ENCODE peak calls at places on chromosomes 6 and 20, in six cellular contexts. P, Q, Y, J, K and A are unnamed samples.
A peak's percentile ranks its signal among the peaks of the same experiment; 100 is the strongest.

GRCh38 chr6:73455865-73456629 is 4.0 kb upstream of the CGAS start:
- DNase-seq in P (no peak), Q (no peak), Y (no peak), J (no peak), K (no peak), A (no peak)

GRCh38 chr20:50308513-50309279 is 118.1 kb downstream of the CEBPB start:
- DNase-seq in P (peak; percentile 96), Q (peak; percentile 93), Y (peak; percentile 57), J (peak; percentile 45), K (peak; percentile 85), A (no peak)

GRCh38 chr6:140494321-140495085 is 1120.1 kb upstream of the CITED2 start:
- DNase-seq in P (no peak), Q (no peak), Y (no peak), J (no peak), K (no peak), A (no peak)

GRCh38 chr6:148852688-148853087 is 105.9 kb downstream of the UST start:
- DNase-seq in P (no peak), Q (no peak), Y (no peak), J (no peak), K (no peak), A (no peak)

GRCh38 chr6:35524380-35525020 is 11.8 kb upstream of the TULP1 start:
- DNase-seq in P (no peak), Q (no peak), Y (no peak), J (no peak), K (no peak), A (no peak)

GRCh38 chr6:29584821-29585220 is at the start of gene OR2H2:
- DNase-seq in P (no peak), Q (no peak), Y (no peak), J (no peak), K (no peak), A (no peak)

GRCh38 chr6:122770835-122771601 is 8.5 kb upstream of the FABP7 start:
- DNase-seq in P (no peak), Q (no peak), Y (no peak), J (no peak), K (no peak), A (no peak)

GRCh38 chr6:87237804-87238203 is 82.4 kb downstream of the ZNF292 start:
- DNase-seq in P (peak; percentile 34), Q (no peak), Y (no peak), J (no peak), K (no peak), A (no peak)

GRCh38 chr6:166774770-166775169 is 147.7 kb upstream of the RPS6KA2 start:
- DNase-seq in P (no peak), Q (no peak), Y (peak; percentile 1), J (no peak), K (no peak), A (no peak)

GRCh38 chr6:64014581-64014980 is 379.0 kb downstream of the PHF3 start:
- DNase-seq in P (no peak), Q (no peak), Y (no peak), J (no peak), K (no peak), A (no peak)

GRCh38 chr6:52361347-52361944 is 505 bp upstream of the PAQR8 start:
- DNase-seq in P (peak; percentile 8), Q (peak; percentile 16), Y (no peak), J (no peak), K (peak; percentile 84), A (peak; percentile 40)

GRCh38 chr20:35003211-35004031 is 47.8 kb downstream of the MYH7B start:
- DNase-seq in P (no peak), Q (peak; percentile 7), Y (no peak), J (peak; percentile 6), K (no peak), A (no peak)

GRCh38 chr6:127154509-127154908 is 36.0 kb downstream of the RSPO3 start:
- DNase-seq in P (no peak), Q (no peak), Y (no peak), J (no peak), K (no peak), A (no peak)

GRCh38 chr20:17281478-17281877 is 54.6 kb downstream of the PCSK2 start:
- DNase-seq in P (no peak), Q (no peak), Y (peak; percentile 52), J (peak; percentile 82), K (no peak), A (peak; percentile 36)

GRCh38 chr6:108168501-108168979 is 2.7 kb downstream of the NR2E1 start:
- DNase-seq in P (peak; percentile 43), Q (peak; percentile 42), Y (peak; percentile 73), J (peak; percentile 57), K (no peak), A (peak; percentile 35)
- TF ChIP-seq CTCF in P (peak; percentile 45), Q (peak; percentile 35), Y (no peak), J (no peak), K (peak; percentile 16), A (no peak)

GRCh38 chr20:4569092-4569491 is 152.6 kb upstream of the PRND start:
- DNase-seq in P (no peak), Q (no peak), Y (no peak), J (peak; percentile 47), K (no peak), A (peak; percentile 11)
- TF ChIP-seq CTCF in P (peak; percentile 24), Q (no peak), Y (no peak), J (no peak), K (no peak), A (peak; percentile 46)

GRCh38 chr6:170210651-170211403 is 80.1 kb downstream of the DLL1 start:
- DNase-seq in P (no peak), Q (no peak), Y (peak; percentile 1), J (no peak), K (no peak), A (no peak)

GRCh38 chr6:170212956-170213636 is 77.8 kb downstream of the DLL1 start:
- DNase-seq in P (no peak), Q (no peak), Y (peak; percentile 2), J (no peak), K (peak; percentile 18), A (no peak)

GRCh38 chr6:170210026-170210390 is 80.9 kb downstream of the DLL1 start:
- DNase-seq in P (no peak), Q (no peak), Y (no peak), J (no peak), K (peak; percentile 40), A (peak; percentile 34)

GRCh38 chr6:170211404-170212025 is 79.4 kb downstream of the DLL1 start:
- DNase-seq in P (no peak), Q (no peak), Y (peak; percentile 2), J (no peak), K (peak; percentile 28), A (no peak)

DNA sequence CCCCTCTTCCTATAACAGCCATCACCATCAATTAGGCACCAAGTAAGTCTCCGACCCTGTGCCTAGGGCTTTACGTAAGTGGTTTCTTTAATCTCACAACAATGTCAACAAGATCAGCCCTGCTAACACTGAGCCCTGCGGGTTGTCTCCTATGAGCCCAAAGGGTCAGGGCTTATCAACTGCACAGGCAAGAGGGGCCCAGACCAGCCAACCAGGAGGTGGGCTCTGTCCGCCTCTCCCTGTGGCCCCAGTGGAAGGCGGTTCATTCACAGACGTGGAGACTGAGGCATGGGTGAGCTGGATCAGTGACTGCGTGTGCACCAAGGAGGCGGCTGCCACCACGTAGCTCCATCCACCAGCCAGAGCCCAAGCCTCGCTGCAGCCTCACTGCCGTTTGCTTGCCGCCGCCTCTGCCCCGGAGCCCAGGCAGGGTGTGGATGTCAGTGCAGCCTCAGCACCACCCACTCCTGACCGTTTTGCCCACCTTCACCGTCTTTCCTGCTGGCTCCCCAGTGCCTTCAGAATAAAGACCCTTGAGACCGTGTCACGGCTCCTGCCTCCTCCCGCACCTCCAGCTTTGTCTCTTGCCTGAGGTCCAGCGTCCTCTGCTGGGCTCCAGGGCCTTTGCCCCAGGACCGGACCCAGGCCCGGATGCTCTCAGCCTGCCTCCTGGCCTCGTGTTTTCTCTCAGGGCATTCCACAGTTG is 78.7 kb downstream of the DLL1 start:
- DNase-seq in P (no peak), Q (no peak), Y (peak; percentile 3), J (no peak), K (peak; percentile 37), A (no peak)
- TF ChIP-seq CTCF in P (no peak), Q (no peak), Y (no peak), J (no peak), K (no peak), A (no peak)

GRCh38 chr6:133833905-133834304 is 55.0 kb upstream of the TCF21 start:
- DNase-seq in P (no peak), Q (no peak), Y (no peak), J (no peak), K (no peak), A (no peak)

GRCh38 chr6:133834472-133835170 is 54.3 kb upstream of the TCF21 start:
- DNase-seq in P (no peak), Q (no peak), Y (no peak), J (no peak), K (no peak), A (no peak)

GRCh38 chr6:133843098-133843497 is 45.8 kb upstream of the TCF21 start:
- DNase-seq in P (no peak), Q (no peak), Y (no peak), J (no peak), K (no peak), A (no peak)

GRCh38 chr6:133835901-133836300 is 53.0 kb upstream of the TCF21 start:
- DNase-seq in P (peak; percentile 37), Q (no peak), Y (no peak), J (no peak), K (no peak), A (no peak)

GRCh38 chr6:133837801-133838349 is 51.0 kb upstream of the TCF21 start:
- DNase-seq in P (peak; percentile 50), Q (peak; percentile 40), Y (peak; percentile 83), J (peak; percentile 90), K (peak; percentile 85), A (peak; percentile 71)
- TF ChIP-seq CTCF in P (peak; percentile 83), Q (peak; percentile 61), Y (peak; percentile 97), J (peak; percentile 90), K (peak; percentile 78), A (peak; percentile 88)

GRCh38 chr6:10415593-10416480 is 963 bp upstream of the TFAP2A start:
- DNase-seq in P (no peak), Q (no peak), Y (no peak), J (no peak), K (no peak), A (no peak)

GRCh38 chr6:10412165-10412947 is 2.5 kb downstream of the TFAP2A start:
- DNase-seq in P (peak; percentile 46), Q (no peak), Y (no peak), J (peak; percentile 79), K (no peak), A (peak; percentile 57)

GRCh38 chr6:10412948-10413849 is 1.7 kb downstream of the TFAP2A start:
- DNase-seq in P (no peak), Q (no peak), Y (no peak), J (peak; percentile 66), K (no peak), A (peak; percentile 51)

GRCh38 chr6:10414766-10415592 is at the start of gene TFAP2A:
- DNase-seq in P (no peak), Q (no peak), Y (no peak), J (peak; percentile 70), K (no peak), A (no peak)

GRCh38 chr6:10413850-10414765 is 766 bp downstream of the TFAP2A start:
- DNase-seq in P (no peak), Q (no peak), Y (no peak), J (peak; percentile 46), K (no peak), A (no peak)
- TF ChIP-seq CTCF in P (no peak), Q (no peak), Y (no peak), J (no peak), K (no peak), A (no peak)